ENCODE peak calls at places on chromosome 9, in five cellular contexts. F is bronchial epithelial cell, I is choroid plexus epithelial cell, L is AG10803, K is foreskin fibroblast. O is an unnamed sample.

GRCh38 chr9:95529910-95530309 is 13.1 kb upstream of the PTCH1 start:
- DNase-seq in I (no peak), F (no peak), K (no peak), L (no peak), O (no peak)

GRCh38 chr9:16145196-16145950 is 592.5 kb downstream of the CCDC171 start:
- DNase-seq in K (peak; percentile 51), I (peak; percentile 44), L (no peak), F (peak; percentile 43), O (no peak)

GRCh38 chr9:111582888-111583287 is 16.6 kb downstream of the PTGR1 start:
- DNase-seq in I (no peak), L (peak; percentile 24), F (peak; percentile 70), K (peak; percentile 80), O (peak; percentile 59)

GRCh38 chr9:1207681-1208080 is 157.5 kb downstream of the DMRT2 start:
- DNase-seq in K (peak; percentile 91), F (no peak), L (peak; percentile 79), I (peak; percentile 18), O (no peak)

GRCh38 chr9:131308452-131308851 is 18.9 kb downstream of the PLPP7 start:
- DNase-seq in F (no peak), I (no peak), L (no peak), K (no peak), O (no peak)

GRCh38 chr9:35340046-35340445 is 149.9 kb upstream of the RUSC2 start:
- DNase-seq in L (peak; percentile 43), I (peak; percentile 67), K (no peak), F (no peak), O (no peak)

GRCh38 chr9:94882953-94883641 is 156.6 kb downstream of the AOPEP start:
- DNase-seq in F (no peak), I (no peak), L (no peak), K (peak; percentile 11), O (no peak)

GRCh38 chr9:106220415-106220814 is 526.1 kb downstream of the TMEM38B start:
- DNase-seq in F (no peak), K (no peak), I (no peak), L (no peak), O (no peak)

GRCh38 chr9:81609782-81610738 is 79.3 kb downstream of the TLE1 start:
- DNase-seq in I (peak; percentile 50), L (peak; percentile 52), K (peak; percentile 37), F (no peak), O (no peak)

GRCh38 chr9:127934986-127935385 is 2.7 kb downstream of the DPM2 start:
- DNase-seq in F (no peak), L (no peak), I (no peak), K (no peak), O (no peak)

GRCh38 chr9:92761686-92762085 is 2.9 kb downstream of the BICD2 start:
- DNase-seq in I (no peak), F (no peak), L (no peak), K (no peak), O (no peak)

GRCh38 chr9:72509635-72510034 is 11.8 kb upstream of the TMC1 start:
- DNase-seq in K (peak; percentile 14), L (peak; percentile 17), I (peak; percentile 42), F (peak; percentile 71), O (peak; percentile 17)

GRCh38 chr9:70392850-70393249 is 21.6 kb downstream of the KLF9 start:
- DNase-seq in K (no peak), F (no peak), L (no peak), I (no peak), O (no peak)

GRCh38 chr9:126874546-126875314 is 14.3 kb downstream of the ZBTB34 start:
- DNase-seq in I (peak; percentile 39), F (no peak), K (no peak), L (no peak), O (no peak)

GRCh38 chr9:26856413-26857032 is 36.1 kb downstream of the CAAP1 start:
- DNase-seq in F (peak; percentile 75), K (peak; percentile 26), I (peak; percentile 77), L (peak; percentile 42), O (peak; percentile 76)

GRCh38 chr9:2623046-2623865 is 1.7 kb downstream of the VLDLR start:
- DNase-seq in F (peak; percentile 94), L (peak; percentile 36), I (peak; percentile 41), K (peak; percentile 74), O (no peak)

GRCh38 chr9:31776471-31776870 is 608.0 kb upstream of the ACO1 start:
- DNase-seq in F (peak; percentile 41), I (no peak), L (no peak), K (peak; percentile 1), O (peak; percentile 93)

GRCh38 chr9:2159521-2160417 is 144.6 kb downstream of the SMARCA2 start:
- DNase-seq in K (peak; percentile 17), L (peak; percentile 13), F (peak; percentile 53), I (peak; percentile 50), O (peak; percentile 48)

GRCh38 chr9:99660191-99660636 is 161.5 kb upstream of the NR4A3 start:
- DNase-seq in K (no peak), L (no peak), F (no peak), I (no peak), O (no peak)

GRCh38 chr9:111926421-111926875 is 29.8 kb downstream of the UGCG start:
- DNase-seq in I (peak; percentile 95), K (peak; percentile 83), F (no peak), L (peak; percentile 62), O (no peak)

GRCh38 chr9:2228132-2228531 is 213.0 kb downstream of the SMARCA2 start:
- DNase-seq in K (peak; percentile 28), I (no peak), L (no peak), F (no peak), O (peak; percentile 34)

GRCh38 chr9:22147818-22148573 is 138.9 kb upstream of the CDKN2B start:
- DNase-seq in L (peak; percentile 73), F (peak; percentile 95), K (peak; percentile 88), I (peak; percentile 96), O (no peak)

GRCh38 chr9:132745911-132746709 is 75.8 kb downstream of the GTF3C4 start:
- DNase-seq in K (no peak), F (no peak), L (no peak), I (no peak), O (no peak)

GRCh38 chr9:76716270-76716669 is 48.0 kb upstream of the PCA3 start:
- DNase-seq in L (peak; percentile 9), F (no peak), I (no peak), K (peak; percentile 26), O (peak; percentile 14)

GRCh38 chr9:15354713-15355112 is 47.7 kb upstream of the TTC39B start:
- DNase-seq in F (no peak), L (no peak), I (no peak), K (no peak), O (no peak)

GRCh38 chr9:113519401-113520108 is 56.0 kb downstream of the RGS3 start:
- DNase-seq in L (no peak), F (peak; percentile 92), I (no peak), K (peak; percentile 18), O (peak; percentile 38)

GRCh38 chr9:82168585-82168984 is 180.0 kb downstream of the SPATA31D1 start:
- DNase-seq in L (peak; percentile 17), F (peak; percentile 91), K (peak; percentile 53), I (peak; percentile 35), O (peak; percentile 83)

GRCh38 chr9:89655047-89655989 is 50.5 kb downstream of the GADD45G start:
- DNase-seq in F (no peak), L (no peak), K (no peak), I (no peak), O (no peak)

GRCh38 chr9:21551401-21551800 is 69.3 kb upstream of the IFNE start:
- DNase-seq in I (no peak), L (no peak), F (no peak), K (no peak), O (no peak)

DNA sequence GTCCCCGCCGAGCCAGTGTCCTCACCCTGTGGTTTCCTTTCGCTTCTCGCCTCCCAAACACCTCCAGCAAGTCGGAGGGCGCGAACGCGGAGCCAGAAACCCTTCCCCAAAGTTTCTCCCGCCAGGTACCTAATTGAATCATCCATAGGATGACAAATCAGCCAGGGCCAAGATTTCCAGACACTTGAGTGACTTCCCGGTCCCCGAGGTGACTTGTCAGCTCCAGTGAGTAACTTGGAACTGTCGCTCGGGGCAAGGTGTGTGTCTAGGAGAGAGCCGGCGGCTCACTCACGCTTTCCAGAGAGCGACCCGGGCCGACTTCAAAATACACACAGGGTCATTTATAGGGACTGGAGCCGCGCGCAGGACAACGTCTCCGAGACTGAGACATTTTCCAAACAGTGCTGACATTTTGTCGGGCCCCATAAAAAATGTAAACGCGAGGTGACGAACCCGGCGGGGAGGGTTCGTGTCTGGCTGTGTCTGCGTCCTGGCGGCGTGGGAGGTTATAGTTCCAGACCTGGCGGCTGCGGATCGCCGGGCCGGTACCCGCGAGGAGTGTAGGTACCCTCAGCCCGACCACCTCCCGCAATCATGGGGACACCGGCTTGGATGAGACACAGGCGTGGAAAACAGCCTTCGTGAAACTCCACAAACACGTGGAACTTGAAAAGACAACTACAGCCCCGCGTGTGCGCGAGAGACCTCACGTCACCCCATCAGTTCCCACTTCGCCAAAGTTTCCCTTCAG is 1.4 kb downstream of the GLIS3 start:
- DNase-seq in I (peak; percentile 36), K (peak; percentile 56), L (no peak), F (peak; percentile 42), O (peak; percentile 48)
- TF ChIP-seq CTCF in I (peak; percentile 18), K (peak; percentile 13), L (no peak), F (no peak), O (no peak)

DNA sequence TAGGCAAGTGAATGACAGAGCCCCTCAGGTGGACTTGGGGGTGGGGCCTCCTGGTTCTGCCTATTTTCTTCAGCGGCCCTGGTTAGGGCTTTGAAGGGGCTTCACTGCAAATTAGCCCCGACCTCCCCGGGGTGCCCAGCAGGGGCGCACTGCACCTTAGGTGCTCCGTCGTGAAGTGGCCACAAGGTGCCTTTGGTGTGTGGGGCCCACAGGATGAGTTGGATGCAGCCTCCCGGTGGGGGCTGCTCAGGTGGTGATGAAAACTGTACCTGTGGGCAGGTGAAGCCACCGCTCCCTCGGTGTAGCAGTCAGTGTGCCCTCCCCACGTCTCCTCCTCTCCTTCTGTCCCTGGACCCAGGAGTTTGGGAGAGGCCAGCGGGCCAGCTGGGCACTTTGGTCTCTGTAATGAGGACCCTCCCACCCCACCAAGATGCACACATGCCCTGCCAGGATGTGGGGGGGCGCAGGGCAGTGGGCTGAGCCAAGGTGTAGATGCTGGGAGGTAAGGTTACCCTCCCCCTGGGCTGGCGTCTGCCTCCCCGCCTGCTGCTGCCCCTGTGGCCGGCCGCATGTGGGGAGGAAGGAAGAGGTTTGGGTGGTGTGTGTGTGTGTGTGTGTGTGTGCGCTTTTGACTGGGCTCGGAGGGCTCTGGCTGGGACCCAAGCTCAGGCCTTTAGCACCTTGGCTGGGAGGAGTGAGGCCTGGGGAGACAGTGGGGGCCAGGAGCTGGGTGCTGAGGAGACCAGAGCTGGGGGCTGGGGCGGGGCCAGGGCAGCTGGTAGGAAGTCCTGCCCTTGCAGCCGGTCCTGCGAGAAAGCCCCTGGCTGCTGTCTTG is 55.6 kb downstream of the RXRA start:
- DNase-seq in K (no peak), L (no peak), I (peak; percentile 29), F (no peak), O (no peak)
- TF ChIP-seq CTCF in K (no peak), L (no peak), I (peak; percentile 26), F (peak; percentile 47), O (peak; percentile 13)

GRCh38 chr9:87035868-87036267 is 88.6 kb upstream of the GAS1 start:
- DNase-seq in K (peak; percentile 14), L (peak; percentile 92), I (no peak), F (no peak), O (no peak)
- TF ChIP-seq CTCF in K (no peak), L (no peak), I (no peak), F (no peak), O (no peak)

DNA sequence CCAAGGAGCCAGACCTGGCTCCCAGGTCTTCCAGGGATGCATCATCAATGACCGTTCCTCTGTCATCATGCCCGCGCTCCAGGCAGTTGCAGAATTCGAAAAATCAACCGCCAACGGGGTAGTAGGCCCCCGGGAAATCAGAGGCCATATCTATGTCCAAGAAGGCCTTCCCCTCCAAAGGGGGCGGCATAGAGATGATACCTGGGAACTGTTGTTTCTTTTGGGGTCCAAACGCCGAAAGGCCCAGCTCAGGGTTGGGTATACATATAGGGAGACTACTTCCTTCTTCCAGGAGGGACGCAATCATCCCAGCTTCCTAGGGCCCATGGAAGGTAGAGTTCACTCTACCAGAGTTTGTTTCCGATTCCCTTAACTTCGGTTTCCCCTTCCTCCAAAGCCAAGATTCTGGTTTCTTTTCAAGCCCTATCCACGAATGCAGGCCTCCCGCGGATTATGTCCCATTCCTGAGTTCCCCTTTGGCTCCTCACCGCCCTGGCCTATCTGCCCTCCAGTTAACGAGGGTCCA is 754 bp downstream of the DCAF12 start:
- DNase-seq in K (peak; percentile 59), I (peak; percentile 16), F (peak; percentile 50), L (peak; percentile 11), O (peak; percentile 27)
- TF ChIP-seq CTCF in K (no peak), I (peak; percentile 40), F (peak; percentile 9), L (no peak), O (no peak)